ENCODE peak calls at places on chromosomes 16 and 17, in eight cellular contexts. I, M, B, L, Q, V, R and G are unnamed samples.

GRCh38 chr16:12235110-12235509 is 258.6 kb downstream of the SNX29 start:
- DNase-seq in I (no peak), M (no peak), B (no peak), L (no peak), Q (no peak), V (no peak), R (no peak), G (no peak)

GRCh38 chr17:81995463-81996231 is 18.2 kb downstream of the ASPSCR1 start:
- DNase-seq in I (no peak), M (no peak), B (no peak), L (no peak), Q (no peak), V (no peak), R (no peak), G (no peak)

GRCh38 chr17:67336859-67337258 is 29.5 kb downstream of the PSMD12 start:
- DNase-seq in I (no peak), M (no peak), B (no peak), L (no peak), Q (no peak), V (no peak), R (no peak), G (no peak)

GRCh38 chr17:59561042-59561441 is 4.4 kb upstream of the DHX40 start:
- DNase-seq in I (peak), M (peak), B (no peak), L (no peak), Q (no peak), V (no peak), R (no peak), G (peak)

GRCh38 chr16:46658925-46659324 is 30.1 kb downstream of the VPS35 start:
- DNase-seq in I (no peak), M (no peak), B (no peak), L (no peak), Q (peak), V (peak), R (no peak), G (no peak)

GRCh38 chr17:19756551-19756950 is 8.5 kb upstream of the ALDH3A1 start:
- DNase-seq in I (no peak), M (no peak), B (no peak), L (no peak), Q (no peak), V (peak), R (no peak), G (no peak)

GRCh38 chr16:87330257-87330624 is 13.0 kb upstream of the C16orf95 start:
- DNase-seq in I (no peak), M (no peak), B (no peak), L (no peak), Q (no peak), V (no peak), R (no peak), G (no peak)

GRCh38 chr17:48961516-48962233 is 6.7 kb downstream of the GIP start:
- DNase-seq in I (peak), M (peak), B (no peak), L (no peak), Q (no peak), V (no peak), R (peak), G (no peak)

GRCh38 chr17:71521724-71522123 is 599.1 kb upstream of the SOX9 start:
- DNase-seq in I (no peak), M (no peak), B (no peak), L (no peak), Q (no peak), V (no peak), R (peak), G (no peak)

GRCh38 chr17:66373944-66374817 is 71.8 kb downstream of the PRKCA start:
- DNase-seq in I (no peak), M (no peak), B (peak), L (peak), Q (peak), V (peak), R (peak), G (peak)